ENCODE peak calls at places on chromosomes 12 and 14, in seven cellular contexts. One of them, this sample, is unnamed.
A peak's percentile ranks its signal among the peaks of the same experiment; 100 is the strongest.

GRCh38 chr12:41795066-41795465 is 349.6 kb downstream of the GXYLT1 start:
- DNase-seq in spleen: no peak
- DNase-seq in tibial artery: no peak
- DNase-seq in CD4-positive, alpha-beta memory T cell: no peak
- DNase-seq in uterus: no peak
- DNase-seq in upper lobe of right lung: no peak
- DNase-seq in pancreas: no peak
- DNase-seq in this sample: no peak

GRCh38 chr12:26090853-26091510 is 33.9 kb downstream of the BHLHE41 start:
- DNase-seq in spleen: no peak
- DNase-seq in tibial artery: no peak
- DNase-seq in CD4-positive, alpha-beta memory T cell: no peak
- DNase-seq in uterus: no peak
- DNase-seq in upper lobe of right lung: no peak
- DNase-seq in pancreas: no peak
- DNase-seq in this sample: no peak

GRCh38 chr14:21299562-21300130 is 19.8 kb downstream of the RPGRIP1 start:
- DNase-seq in spleen: no peak
- DNase-seq in tibial artery: no peak
- DNase-seq in CD4-positive, alpha-beta memory T cell: no peak
- DNase-seq in uterus: no peak
- DNase-seq in upper lobe of right lung: no peak
- DNase-seq in pancreas: no peak
- DNase-seq in this sample: no peak

GRCh38 chr14:89851031-89851430 is 103.5 kb downstream of the EFCAB11 start:
- DNase-seq in spleen: no peak
- DNase-seq in tibial artery: no peak
- DNase-seq in CD4-positive, alpha-beta memory T cell: no peak
- DNase-seq in uterus: no peak
- DNase-seq in upper lobe of right lung: no peak
- DNase-seq in pancreas: no peak
- DNase-seq in this sample: no peak

GRCh38 chr12:3453266-3453862 is 37.6 kb upstream of the PRMT8 start:
- DNase-seq in spleen: no peak
- DNase-seq in tibial artery: no peak
- DNase-seq in CD4-positive, alpha-beta memory T cell: no peak
- DNase-seq in uterus: no peak
- DNase-seq in upper lobe of right lung: no peak
- DNase-seq in pancreas: no peak
- DNase-seq in this sample: no peak

GRCh38 chr12:51270067-51270846 is at the start of gene SMAGP:
- DNase-seq in spleen: peak; percentile 90
- DNase-seq in tibial artery: peak; percentile 28
- DNase-seq in CD4-positive, alpha-beta memory T cell: peak; percentile 36
- DNase-seq in uterus: peak; percentile 31
- DNase-seq in upper lobe of right lung: peak; percentile 94
- DNase-seq in pancreas: peak; percentile 84
- DNase-seq in this sample: peak; percentile 68

GRCh38 chr12:7083125-7083524 is 9.1 kb downstream of the C1R start:
- DNase-seq in spleen: no peak
- DNase-seq in tibial artery: no peak
- DNase-seq in CD4-positive, alpha-beta memory T cell: no peak
- DNase-seq in uterus: no peak
- DNase-seq in upper lobe of right lung: no peak
- DNase-seq in pancreas: no peak
- DNase-seq in this sample: no peak

GRCh38 chr12:16385779-16386646 is 38.6 kb downstream of the MGST1 start:
- DNase-seq in spleen: no peak
- DNase-seq in tibial artery: peak; percentile 22
- DNase-seq in CD4-positive, alpha-beta memory T cell: no peak
- DNase-seq in uterus: peak; percentile 36
- DNase-seq in upper lobe of right lung: no peak
- DNase-seq in pancreas: peak; percentile 56
- DNase-seq in this sample: no peak

GRCh38 chr12:121423682-121424631 is 24.0 kb downstream of the RNF34 start:
- DNase-seq in spleen: no peak
- DNase-seq in tibial artery: no peak
- DNase-seq in CD4-positive, alpha-beta memory T cell: no peak
- DNase-seq in uterus: no peak
- DNase-seq in upper lobe of right lung: no peak
- DNase-seq in pancreas: no peak
- DNase-seq in this sample: peak; percentile 91

GRCh38 chr14:65297744-65298143 is 114.8 kb upstream of the FUT8 start:
- DNase-seq in spleen: no peak
- DNase-seq in tibial artery: no peak
- DNase-seq in CD4-positive, alpha-beta memory T cell: no peak
- DNase-seq in uterus: no peak
- DNase-seq in upper lobe of right lung: no peak
- DNase-seq in pancreas: peak; percentile 83
- DNase-seq in this sample: no peak

GRCh38 chr12:527241-527640 is 67.5 kb downstream of the B4GALNT3 start:
- DNase-seq in spleen: no peak
- DNase-seq in tibial artery: no peak
- DNase-seq in CD4-positive, alpha-beta memory T cell: no peak
- DNase-seq in uterus: no peak
- DNase-seq in upper lobe of right lung: no peak
- DNase-seq in pancreas: no peak
- DNase-seq in this sample: no peak

GRCh38 chr14:78075033-78075432 is 95.1 kb upstream of the NRXN3 start:
- DNase-seq in spleen: no peak
- DNase-seq in tibial artery: no peak
- DNase-seq in CD4-positive, alpha-beta memory T cell: no peak
- DNase-seq in uterus: no peak
- DNase-seq in upper lobe of right lung: no peak
- DNase-seq in pancreas: no peak
- DNase-seq in this sample: no peak

GRCh38 chr12:47768323-47768811 is 4.7 kb upstream of the SLC48A1 start:
- DNase-seq in spleen: no peak
- DNase-seq in tibial artery: no peak
- DNase-seq in CD4-positive, alpha-beta memory T cell: no peak
- DNase-seq in uterus: no peak
- DNase-seq in upper lobe of right lung: no peak
- DNase-seq in pancreas: no peak
- DNase-seq in this sample: no peak

GRCh38 chr12:81644503-81644902 is 114.6 kb downstream of the PPFIA2 start:
- DNase-seq in spleen: no peak
- DNase-seq in tibial artery: no peak
- DNase-seq in CD4-positive, alpha-beta memory T cell: peak; percentile 32
- DNase-seq in uterus: no peak
- DNase-seq in upper lobe of right lung: no peak
- DNase-seq in pancreas: no peak
- DNase-seq in this sample: no peak

GRCh38 chr12:31322651-31323248 is 3.2 kb downstream of the SINHCAF start:
- DNase-seq in spleen: no peak
- DNase-seq in tibial artery: no peak
- DNase-seq in CD4-positive, alpha-beta memory T cell: no peak
- DNase-seq in uterus: peak; percentile 33
- DNase-seq in upper lobe of right lung: no peak
- DNase-seq in pancreas: no peak
- DNase-seq in this sample: no peak

GRCh38 chr14:26554069-26554772 is 43.6 kb downstream of the NOVA1 start:
- DNase-seq in spleen: no peak
- DNase-seq in tibial artery: no peak
- DNase-seq in CD4-positive, alpha-beta memory T cell: no peak
- DNase-seq in uterus: no peak
- DNase-seq in upper lobe of right lung: no peak
- DNase-seq in pancreas: no peak
- DNase-seq in this sample: no peak

GRCh38 chr14:40682131-40682913 is 924.4 kb upstream of the LRFN5 start:
- DNase-seq in spleen: no peak
- DNase-seq in tibial artery: no peak
- DNase-seq in CD4-positive, alpha-beta memory T cell: no peak
- DNase-seq in uterus: no peak
- DNase-seq in upper lobe of right lung: no peak
- DNase-seq in pancreas: no peak
- DNase-seq in this sample: no peak

GRCh38 chr14:40685764-40686163 is 920.9 kb upstream of the LRFN5 start:
- DNase-seq in spleen: no peak
- DNase-seq in tibial artery: no peak
- DNase-seq in CD4-positive, alpha-beta memory T cell: no peak
- DNase-seq in uterus: no peak
- DNase-seq in upper lobe of right lung: no peak
- DNase-seq in pancreas: no peak
- DNase-seq in this sample: no peak

GRCh38 chr14:40679256-40679655 is 927.4 kb upstream of the LRFN5 start:
- DNase-seq in spleen: no peak
- DNase-seq in tibial artery: no peak
- DNase-seq in CD4-positive, alpha-beta memory T cell: no peak
- DNase-seq in uterus: no peak
- DNase-seq in upper lobe of right lung: no peak
- DNase-seq in pancreas: no peak
- DNase-seq in this sample: no peak

DNA sequence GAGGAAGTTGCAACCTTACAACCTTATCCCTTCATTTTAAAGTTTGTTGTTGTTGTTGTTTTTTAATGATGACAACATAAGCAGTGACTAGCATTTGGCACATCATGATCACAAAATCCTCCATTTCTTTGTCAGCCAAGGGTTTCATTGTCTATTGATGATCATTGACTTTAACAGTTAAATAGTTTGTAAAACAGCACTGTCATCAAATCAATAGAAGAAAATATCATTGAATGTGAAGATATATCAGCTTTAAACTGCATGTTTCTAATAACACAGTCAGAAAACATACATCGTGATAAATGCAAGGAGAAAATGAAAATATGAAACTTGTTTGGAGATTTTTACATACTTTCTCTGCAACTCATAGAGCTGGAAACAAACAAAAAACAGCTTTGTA is 922.3 kb upstream of the LRFN5 start:
- DNase-seq in spleen: no peak
- DNase-seq in tibial artery: no peak
- DNase-seq in CD4-positive, alpha-beta memory T cell: no peak
- DNase-seq in uterus: no peak
- DNase-seq in upper lobe of right lung: no peak
- DNase-seq in pancreas: no peak
- DNase-seq in this sample: no peak
- H3K9me3 ChIP-seq in spleen: peaks cover 5% of the 10 kb centered on the region
- H3K9me3 ChIP-seq in tibial artery: no peaks in the 10 kb centered on the region
- H3K9me3 ChIP-seq in CD4-positive, alpha-beta memory T cell: no peaks in the 10 kb centered on the region
- H3K9me3 ChIP-seq in uterus: no peaks in the 10 kb centered on the region
- H3K9me3 ChIP-seq in upper lobe of right lung: no peaks in the 10 kb centered on the region
- H3K9me3 ChIP-seq in pancreas: no peaks in the 10 kb centered on the region
- H3K9me3 ChIP-seq in this sample: no peaks in the 10 kb centered on the region

GRCh38 chr12:27554421-27555186 is 30.6 kb downstream of the PPFIBP1 start:
- DNase-seq in spleen: no peak
- DNase-seq in tibial artery: peak; percentile 49
- DNase-seq in CD4-positive, alpha-beta memory T cell: no peak
- DNase-seq in uterus: peak; percentile 65
- DNase-seq in upper lobe of right lung: no peak
- DNase-seq in pancreas: no peak
- DNase-seq in this sample: peak; percentile 79

GRCh38 chr12:27555928-27556778 is 32.1 kb downstream of the PPFIBP1 start:
- DNase-seq in spleen: no peak
- DNase-seq in tibial artery: no peak
- DNase-seq in CD4-positive, alpha-beta memory T cell: no peak
- DNase-seq in uterus: no peak
- DNase-seq in upper lobe of right lung: no peak
- DNase-seq in pancreas: no peak
- DNase-seq in this sample: no peak

GRCh38 chr12:27552886-27553560 is 29.0 kb downstream of the PPFIBP1 start:
- DNase-seq in spleen: no peak
- DNase-seq in tibial artery: no peak
- DNase-seq in CD4-positive, alpha-beta memory T cell: no peak
- DNase-seq in uterus: peak; percentile 44
- DNase-seq in upper lobe of right lung: no peak
- DNase-seq in pancreas: no peak
- DNase-seq in this sample: no peak

GRCh38 chr12:27554003-27554402 is 30.0 kb downstream of the PPFIBP1 start:
- DNase-seq in spleen: no peak
- DNase-seq in tibial artery: no peak
- DNase-seq in CD4-positive, alpha-beta memory T cell: no peak
- DNase-seq in uterus: no peak
- DNase-seq in upper lobe of right lung: no peak
- DNase-seq in pancreas: no peak
- DNase-seq in this sample: no peak

DNA sequence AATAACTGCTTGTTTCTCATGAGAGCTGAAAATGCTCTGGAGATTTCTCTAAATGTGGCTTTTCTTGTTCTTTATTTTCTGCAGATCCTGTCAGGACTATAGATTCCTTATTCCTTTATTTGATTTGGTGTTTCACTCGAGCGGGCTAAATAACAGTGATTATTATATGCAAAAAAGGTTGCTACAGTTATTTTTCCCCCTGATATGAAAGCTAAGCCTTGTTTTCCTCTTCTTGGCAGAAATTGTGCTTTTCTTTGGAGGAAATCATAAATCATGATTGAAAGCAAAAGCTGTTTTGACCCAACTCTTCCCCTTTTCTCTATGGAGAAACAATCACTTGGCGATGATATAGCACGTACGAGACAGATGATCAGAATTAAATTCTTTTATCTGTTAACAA is 31.3 kb downstream of the PPFIBP1 start:
- DNase-seq in spleen: no peak
- DNase-seq in tibial artery: no peak
- DNase-seq in CD4-positive, alpha-beta memory T cell: no peak
- DNase-seq in uterus: no peak
- DNase-seq in upper lobe of right lung: no peak
- DNase-seq in pancreas: no peak
- DNase-seq in this sample: no peak
- H3K4me3 ChIP-seq in spleen: no peak overlapping the region
- H3K4me3 ChIP-seq in tibial artery: peak overlapping the region; percentile 36
- H3K4me3 ChIP-seq in CD4-positive, alpha-beta memory T cell: no peak overlapping the region
- H3K4me3 ChIP-seq in uterus: no peak overlapping the region
- H3K4me3 ChIP-seq in upper lobe of right lung: peak overlapping the region; percentile 4
- H3K4me3 ChIP-seq in pancreas: no peak overlapping the region
- H3K4me3 ChIP-seq in this sample: peak overlapping the region; percentile 37

DNA sequence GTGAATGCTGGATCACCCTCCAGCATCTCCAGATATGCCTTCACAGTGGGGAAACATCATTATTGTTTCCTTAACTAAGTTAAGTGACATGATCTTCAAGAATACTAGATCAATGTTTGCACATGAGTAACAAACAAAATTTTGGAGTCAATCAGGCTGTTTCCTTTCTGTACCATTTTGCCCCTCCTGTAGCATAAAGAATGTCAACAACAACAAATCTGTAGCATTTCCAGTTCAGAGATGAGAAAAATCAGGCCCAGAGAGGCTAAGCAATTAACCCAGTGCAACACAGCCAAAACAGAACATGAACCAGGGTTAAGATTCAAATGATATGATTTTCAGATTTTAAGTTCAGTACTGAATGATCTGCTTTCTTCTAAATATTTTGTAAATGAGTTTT is 31.7 kb downstream of the SRRM4 start:
- DNase-seq in spleen: no peak
- DNase-seq in tibial artery: no peak
- DNase-seq in CD4-positive, alpha-beta memory T cell: no peak
- DNase-seq in uterus: no peak
- DNase-seq in upper lobe of right lung: no peak
- DNase-seq in pancreas: no peak
- DNase-seq in this sample: no peak
- H3K9me3 ChIP-seq in spleen: peaks cover 23% of the 10 kb centered on the region
- H3K9me3 ChIP-seq in tibial artery: no peaks in the 10 kb centered on the region
- H3K9me3 ChIP-seq in CD4-positive, alpha-beta memory T cell: no peaks in the 10 kb centered on the region
- H3K9me3 ChIP-seq in uterus: peaks cover 6% of the 10 kb centered on the region
- H3K9me3 ChIP-seq in upper lobe of right lung: no peaks in the 10 kb centered on the region
- H3K9me3 ChIP-seq in pancreas: no peaks in the 10 kb centered on the region
- H3K9me3 ChIP-seq in this sample: no peaks in the 10 kb centered on the region

DNA sequence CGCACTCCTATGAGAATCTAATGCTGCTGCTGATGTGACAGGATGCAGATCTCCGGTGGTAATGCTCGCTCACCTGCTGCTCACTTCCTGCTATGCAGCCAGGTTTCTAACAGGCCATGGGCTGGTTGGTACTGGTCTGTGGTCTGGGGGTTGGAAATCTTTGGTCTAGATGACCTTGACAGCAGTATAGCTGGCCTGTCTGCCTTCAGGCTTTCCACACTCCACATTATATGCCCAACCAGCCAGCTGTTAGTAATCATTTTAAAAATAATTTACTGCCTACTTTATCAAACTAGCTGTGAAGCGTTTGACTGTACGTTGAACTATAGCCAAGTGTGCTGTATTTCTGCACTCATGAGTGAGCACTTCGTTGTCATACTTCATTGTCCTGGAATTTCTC is 424.0 kb upstream of the GARIN6 start:
- DNase-seq in spleen: no peak
- DNase-seq in tibial artery: no peak
- DNase-seq in CD4-positive, alpha-beta memory T cell: no peak
- DNase-seq in uterus: no peak
- DNase-seq in upper lobe of right lung: no peak
- DNase-seq in pancreas: no peak
- DNase-seq in this sample: no peak
- H3K4me3 ChIP-seq in spleen: no peak overlapping the region
- H3K4me3 ChIP-seq in tibial artery: no peak overlapping the region
- H3K4me3 ChIP-seq in CD4-positive, alpha-beta memory T cell: no peak overlapping the region
- H3K4me3 ChIP-seq in uterus: no peak overlapping the region
- H3K4me3 ChIP-seq in upper lobe of right lung: no peak overlapping the region
- H3K4me3 ChIP-seq in pancreas: no peak overlapping the region
- H3K4me3 ChIP-seq in this sample: no peak overlapping the region